ENCODE peak calls at places on chromosomes 4 and X, in nine cellular contexts. One of them, this sample, is unnamed.

GRCh38 chr4:2799971-2800690 is 7.2 kb downstream of the SH3BP2 start:
- DNase-seq in right cardiac atrium: peak
- DNase-seq in GM23248: peak
- DNase-seq in D341Med: no peak
- DNase-seq in effector memory CD8-positive, alpha-beta T cell: no peak
- DNase-seq in Jurkat, Clone E6-1: no peak
- DNase-seq in naive thymus-derived CD8-positive, alpha-beta T cell: no peak
- DNase-seq in lower leg skin: peak
- DNase-seq in activated naive CD8-positive, alpha-beta T cell treated with anti-CD3 and anti-CD28 coated beads for 36 hours: no peak
- DNase-seq in this sample: no peak

GRCh38 chr4:40121515-40121914 is 64.9 kb downstream of the N4BP2 start:
- DNase-seq in GM23248: peak
- DNase-seq in lower leg skin: no peak
- DNase-seq in effector memory CD8-positive, alpha-beta T cell: no peak
- DNase-seq in activated naive CD8-positive, alpha-beta T cell treated with anti-CD3 and anti-CD28 coated beads for 36 hours: peak
- DNase-seq in D341Med: no peak
- DNase-seq in naive thymus-derived CD8-positive, alpha-beta T cell: no peak
- DNase-seq in right cardiac atrium: no peak
- DNase-seq in Jurkat, Clone E6-1: peak
- DNase-seq in this sample: no peak

GRCh38 chr4:150581611-150582010 is 340 bp upstream of the MAB21L2 start:
- DNase-seq in naive thymus-derived CD8-positive, alpha-beta T cell: no peak
- DNase-seq in GM23248: no peak
- DNase-seq in effector memory CD8-positive, alpha-beta T cell: no peak
- DNase-seq in right cardiac atrium: peak
- DNase-seq in lower leg skin: no peak
- DNase-seq in Jurkat, Clone E6-1: no peak
- DNase-seq in activated naive CD8-positive, alpha-beta T cell treated with anti-CD3 and anti-CD28 coated beads for 36 hours: no peak
- DNase-seq in D341Med: no peak
- DNase-seq in this sample: no peak

GRCh38 chrX:110588164-110588563 is 207.5 kb downstream of the CHRDL1 start:
- DNase-seq in activated naive CD8-positive, alpha-beta T cell treated with anti-CD3 and anti-CD28 coated beads for 36 hours: no peak
- DNase-seq in naive thymus-derived CD8-positive, alpha-beta T cell: no peak
- DNase-seq in GM23248: no peak
- DNase-seq in right cardiac atrium: no peak
- DNase-seq in Jurkat, Clone E6-1: no peak
- DNase-seq in lower leg skin: no peak
- DNase-seq in effector memory CD8-positive, alpha-beta T cell: no peak
- DNase-seq in D341Med: no peak
- DNase-seq in this sample: no peak

GRCh38 chr4:18954538-18954937 is 933.0 kb upstream of the LCORL start:
- DNase-seq in D341Med: no peak
- DNase-seq in Jurkat, Clone E6-1: no peak
- DNase-seq in right cardiac atrium: no peak
- DNase-seq in GM23248: no peak
- DNase-seq in naive thymus-derived CD8-positive, alpha-beta T cell: no peak
- DNase-seq in effector memory CD8-positive, alpha-beta T cell: no peak
- DNase-seq in lower leg skin: no peak
- DNase-seq in activated naive CD8-positive, alpha-beta T cell treated with anti-CD3 and anti-CD28 coated beads for 36 hours: no peak
- DNase-seq in this sample: no peak

GRCh38 chr4:141768954-141769353 is 132.6 kb downstream of the IL15 start:
- DNase-seq in naive thymus-derived CD8-positive, alpha-beta T cell: no peak
- DNase-seq in right cardiac atrium: no peak
- DNase-seq in effector memory CD8-positive, alpha-beta T cell: no peak
- DNase-seq in D341Med: peak
- DNase-seq in activated naive CD8-positive, alpha-beta T cell treated with anti-CD3 and anti-CD28 coated beads for 36 hours: no peak
- DNase-seq in GM23248: peak
- DNase-seq in Jurkat, Clone E6-1: no peak
- DNase-seq in lower leg skin: no peak
- DNase-seq in this sample: no peak

GRCh38 chr4:21757281-21757680 is 191.3 kb downstream of the KCNIP4 start:
- DNase-seq in naive thymus-derived CD8-positive, alpha-beta T cell: no peak
- DNase-seq in GM23248: no peak
- DNase-seq in D341Med: no peak
- DNase-seq in Jurkat, Clone E6-1: no peak
- DNase-seq in activated naive CD8-positive, alpha-beta T cell treated with anti-CD3 and anti-CD28 coated beads for 36 hours: no peak
- DNase-seq in right cardiac atrium: no peak
- DNase-seq in lower leg skin: no peak
- DNase-seq in effector memory CD8-positive, alpha-beta T cell: no peak
- DNase-seq in this sample: no peak

GRCh38 chrX:21926527-21927278 is 13.8 kb upstream of the SMS start:
- DNase-seq in activated naive CD8-positive, alpha-beta T cell treated with anti-CD3 and anti-CD28 coated beads for 36 hours: no peak
- DNase-seq in naive thymus-derived CD8-positive, alpha-beta T cell: no peak
- DNase-seq in effector memory CD8-positive, alpha-beta T cell: no peak
- DNase-seq in GM23248: peak
- DNase-seq in D341Med: no peak
- DNase-seq in right cardiac atrium: no peak
- DNase-seq in Jurkat, Clone E6-1: no peak
- DNase-seq in lower leg skin: no peak
- DNase-seq in this sample: no peak

GRCh38 chrX:129945131-129945530 is 37.3 kb upstream of the BCORL1 start:
- DNase-seq in Jurkat, Clone E6-1: no peak
- DNase-seq in lower leg skin: no peak
- DNase-seq in right cardiac atrium: no peak
- DNase-seq in GM23248: peak
- DNase-seq in D341Med: no peak
- DNase-seq in naive thymus-derived CD8-positive, alpha-beta T cell: no peak
- DNase-seq in activated naive CD8-positive, alpha-beta T cell treated with anti-CD3 and anti-CD28 coated beads for 36 hours: no peak
- DNase-seq in effector memory CD8-positive, alpha-beta T cell: no peak
- DNase-seq in this sample: no peak

GRCh38 chr4:72448231-72448630 is 120.8 kb downstream of the ADAMTS3 start:
- DNase-seq in Jurkat, Clone E6-1: no peak
- DNase-seq in D341Med: no peak
- DNase-seq in naive thymus-derived CD8-positive, alpha-beta T cell: no peak
- DNase-seq in right cardiac atrium: no peak
- DNase-seq in GM23248: peak
- DNase-seq in lower leg skin: no peak
- DNase-seq in effector memory CD8-positive, alpha-beta T cell: no peak
- DNase-seq in activated naive CD8-positive, alpha-beta T cell treated with anti-CD3 and anti-CD28 coated beads for 36 hours: no peak
- DNase-seq in this sample: no peak

GRCh38 chr4:141133146-141134006 is at the start of gene RNF150:
- DNase-seq in right cardiac atrium: peak
- DNase-seq in naive thymus-derived CD8-positive, alpha-beta T cell: peak
- DNase-seq in Jurkat, Clone E6-1: peak
- DNase-seq in lower leg skin: peak
- DNase-seq in GM23248: peak
- DNase-seq in D341Med: peak
- DNase-seq in activated naive CD8-positive, alpha-beta T cell treated with anti-CD3 and anti-CD28 coated beads for 36 hours: peak
- DNase-seq in effector memory CD8-positive, alpha-beta T cell: no peak
- DNase-seq in this sample: no peak

GRCh38 chr4:67198757-67199156 is 346.5 kb downstream of the CENPC start:
- DNase-seq in GM23248: peak
- DNase-seq in activated naive CD8-positive, alpha-beta T cell treated with anti-CD3 and anti-CD28 coated beads for 36 hours: no peak
- DNase-seq in naive thymus-derived CD8-positive, alpha-beta T cell: no peak
- DNase-seq in effector memory CD8-positive, alpha-beta T cell: no peak
- DNase-seq in Jurkat, Clone E6-1: peak
- DNase-seq in lower leg skin: no peak
- DNase-seq in D341Med: peak
- DNase-seq in right cardiac atrium: no peak
- DNase-seq in this sample: no peak

GRCh38 chr4:40995850-40996249 is 218.5 kb downstream of the APBB2 start:
- DNase-seq in Jurkat, Clone E6-1: no peak
- DNase-seq in lower leg skin: no peak
- DNase-seq in GM23248: peak
- DNase-seq in activated naive CD8-positive, alpha-beta T cell treated with anti-CD3 and anti-CD28 coated beads for 36 hours: no peak
- DNase-seq in right cardiac atrium: no peak
- DNase-seq in D341Med: no peak
- DNase-seq in naive thymus-derived CD8-positive, alpha-beta T cell: no peak
- DNase-seq in effector memory CD8-positive, alpha-beta T cell: no peak
- DNase-seq in this sample: no peak

GRCh38 chr4:17309567-17310268 is 202.2 kb downstream of the QDPR start:
- DNase-seq in Jurkat, Clone E6-1: no peak
- DNase-seq in right cardiac atrium: no peak
- DNase-seq in lower leg skin: no peak
- DNase-seq in activated naive CD8-positive, alpha-beta T cell treated with anti-CD3 and anti-CD28 coated beads for 36 hours: no peak
- DNase-seq in GM23248: peak
- DNase-seq in D341Med: no peak
- DNase-seq in naive thymus-derived CD8-positive, alpha-beta T cell: no peak
- DNase-seq in effector memory CD8-positive, alpha-beta T cell: no peak
- DNase-seq in this sample: no peak

GRCh38 chr4:1283711-1284110 is 6.0 kb upstream of the MAEA start:
- DNase-seq in naive thymus-derived CD8-positive, alpha-beta T cell: no peak
- DNase-seq in right cardiac atrium: no peak
- DNase-seq in D341Med: no peak
- DNase-seq in Jurkat, Clone E6-1: no peak
- DNase-seq in GM23248: no peak
- DNase-seq in activated naive CD8-positive, alpha-beta T cell treated with anti-CD3 and anti-CD28 coated beads for 36 hours: no peak
- DNase-seq in effector memory CD8-positive, alpha-beta T cell: no peak
- DNase-seq in lower leg skin: peak
- DNase-seq in this sample: no peak

GRCh38 chrX:12011075-12011474 is 127.2 kb upstream of the FRMPD4 start:
- DNase-seq in D341Med: no peak
- DNase-seq in activated naive CD8-positive, alpha-beta T cell treated with anti-CD3 and anti-CD28 coated beads for 36 hours: no peak
- DNase-seq in Jurkat, Clone E6-1: no peak
- DNase-seq in lower leg skin: no peak
- DNase-seq in GM23248: peak
- DNase-seq in naive thymus-derived CD8-positive, alpha-beta T cell: no peak
- DNase-seq in right cardiac atrium: no peak
- DNase-seq in effector memory CD8-positive, alpha-beta T cell: no peak
- DNase-seq in this sample: no peak

GRCh38 chrX:112849010-112849409 is 8.4 kb upstream of the AMOT start:
- DNase-seq in naive thymus-derived CD8-positive, alpha-beta T cell: no peak
- DNase-seq in D341Med: no peak
- DNase-seq in lower leg skin: no peak
- DNase-seq in activated naive CD8-positive, alpha-beta T cell treated with anti-CD3 and anti-CD28 coated beads for 36 hours: no peak
- DNase-seq in effector memory CD8-positive, alpha-beta T cell: no peak
- DNase-seq in GM23248: peak
- DNase-seq in right cardiac atrium: no peak
- DNase-seq in Jurkat, Clone E6-1: no peak
- DNase-seq in this sample: no peak

GRCh38 chrX:133307094-133307493 is 88.9 kb upstream of the TFDP3 start:
- DNase-seq in lower leg skin: no peak
- DNase-seq in activated naive CD8-positive, alpha-beta T cell treated with anti-CD3 and anti-CD28 coated beads for 36 hours: no peak
- DNase-seq in naive thymus-derived CD8-positive, alpha-beta T cell: no peak
- DNase-seq in effector memory CD8-positive, alpha-beta T cell: no peak
- DNase-seq in Jurkat, Clone E6-1: no peak
- DNase-seq in GM23248: no peak
- DNase-seq in right cardiac atrium: no peak
- DNase-seq in D341Med: no peak
- DNase-seq in this sample: no peak

GRCh38 chr4:45347056-45347455 is 620.7 kb upstream of the GNPDA2 start:
- DNase-seq in lower leg skin: no peak
- DNase-seq in GM23248: no peak
- DNase-seq in activated naive CD8-positive, alpha-beta T cell treated with anti-CD3 and anti-CD28 coated beads for 36 hours: no peak
- DNase-seq in effector memory CD8-positive, alpha-beta T cell: no peak
- DNase-seq in D341Med: peak
- DNase-seq in naive thymus-derived CD8-positive, alpha-beta T cell: no peak
- DNase-seq in Jurkat, Clone E6-1: no peak
- DNase-seq in right cardiac atrium: no peak
- DNase-seq in this sample: no peak

GRCh38 chrX:30851459-30851858 is 37.6 kb downstream of the TAB3 start:
- DNase-seq in GM23248: no peak
- DNase-seq in activated naive CD8-positive, alpha-beta T cell treated with anti-CD3 and anti-CD28 coated beads for 36 hours: no peak
- DNase-seq in D341Med: no peak
- DNase-seq in effector memory CD8-positive, alpha-beta T cell: no peak
- DNase-seq in right cardiac atrium: no peak
- DNase-seq in naive thymus-derived CD8-positive, alpha-beta T cell: no peak
- DNase-seq in Jurkat, Clone E6-1: no peak
- DNase-seq in lower leg skin: no peak
- DNase-seq in this sample: no peak

GRCh38 chrX:146863566-146863965 is 49.0 kb upstream of the CXorf51A start:
- DNase-seq in Jurkat, Clone E6-1: peak
- DNase-seq in naive thymus-derived CD8-positive, alpha-beta T cell: no peak
- DNase-seq in right cardiac atrium: no peak
- DNase-seq in D341Med: no peak
- DNase-seq in lower leg skin: no peak
- DNase-seq in GM23248: no peak
- DNase-seq in effector memory CD8-positive, alpha-beta T cell: no peak
- DNase-seq in activated naive CD8-positive, alpha-beta T cell treated with anti-CD3 and anti-CD28 coated beads for 36 hours: no peak
- DNase-seq in this sample: no peak

GRCh38 chr4:145098675-145099037 is 545 bp downstream of the ABCE1 start:
- DNase-seq in D341Med: no peak
- DNase-seq in activated naive CD8-positive, alpha-beta T cell treated with anti-CD3 and anti-CD28 coated beads for 36 hours: peak
- DNase-seq in GM23248: peak
- DNase-seq in Jurkat, Clone E6-1: no peak
- DNase-seq in naive thymus-derived CD8-positive, alpha-beta T cell: no peak
- DNase-seq in effector memory CD8-positive, alpha-beta T cell: peak
- DNase-seq in lower leg skin: no peak
- DNase-seq in right cardiac atrium: no peak
- DNase-seq in this sample: no peak

GRCh38 chrX:104288961-104289360 is 34.2 kb upstream of the ESX1 start:
- DNase-seq in GM23248: peak
- DNase-seq in activated naive CD8-positive, alpha-beta T cell treated with anti-CD3 and anti-CD28 coated beads for 36 hours: no peak
- DNase-seq in D341Med: no peak
- DNase-seq in right cardiac atrium: no peak
- DNase-seq in Jurkat, Clone E6-1: no peak
- DNase-seq in naive thymus-derived CD8-positive, alpha-beta T cell: no peak
- DNase-seq in lower leg skin: no peak
- DNase-seq in effector memory CD8-positive, alpha-beta T cell: no peak
- DNase-seq in this sample: no peak

GRCh38 chrX:13311560-13311959 is 8.3 kb downstream of the ATXN3L start:
- DNase-seq in effector memory CD8-positive, alpha-beta T cell: no peak
- DNase-seq in activated naive CD8-positive, alpha-beta T cell treated with anti-CD3 and anti-CD28 coated beads for 36 hours: no peak
- DNase-seq in GM23248: no peak
- DNase-seq in D341Med: no peak
- DNase-seq in lower leg skin: no peak
- DNase-seq in Jurkat, Clone E6-1: no peak
- DNase-seq in right cardiac atrium: no peak
- DNase-seq in naive thymus-derived CD8-positive, alpha-beta T cell: no peak
- DNase-seq in this sample: no peak

GRCh38 chr4:185013715-185014114 is 4.6 kb upstream of the HELT start:
- DNase-seq in naive thymus-derived CD8-positive, alpha-beta T cell: no peak
- DNase-seq in lower leg skin: no peak
- DNase-seq in effector memory CD8-positive, alpha-beta T cell: no peak
- DNase-seq in GM23248: no peak
- DNase-seq in Jurkat, Clone E6-1: no peak
- DNase-seq in right cardiac atrium: no peak
- DNase-seq in D341Med: no peak
- DNase-seq in activated naive CD8-positive, alpha-beta T cell treated with anti-CD3 and anti-CD28 coated beads for 36 hours: no peak
- DNase-seq in this sample: no peak

GRCh38 chr4:183097251-183098079 is 1.6 kb upstream of the WWC2 start:
- DNase-seq in D341Med: no peak
- DNase-seq in right cardiac atrium: peak
- DNase-seq in activated naive CD8-positive, alpha-beta T cell treated with anti-CD3 and anti-CD28 coated beads for 36 hours: no peak
- DNase-seq in naive thymus-derived CD8-positive, alpha-beta T cell: peak
- DNase-seq in lower leg skin: peak
- DNase-seq in GM23248: peak
- DNase-seq in effector memory CD8-positive, alpha-beta T cell: no peak
- DNase-seq in Jurkat, Clone E6-1: no peak
- DNase-seq in this sample: no peak

GRCh38 chr4:1300466-1301455 is 11.1 kb downstream of the MAEA start:
- DNase-seq in lower leg skin: no peak
- DNase-seq in D341Med: peak
- DNase-seq in GM23248: peak
- DNase-seq in naive thymus-derived CD8-positive, alpha-beta T cell: no peak
- DNase-seq in Jurkat, Clone E6-1: no peak
- DNase-seq in effector memory CD8-positive, alpha-beta T cell: no peak
- DNase-seq in right cardiac atrium: peak
- DNase-seq in activated naive CD8-positive, alpha-beta T cell treated with anti-CD3 and anti-CD28 coated beads for 36 hours: no peak
- DNase-seq in this sample: no peak

GRCh38 chrX:19912-20571 is 261.1 kb upstream of the PLCXD1 start:
- DNase-seq in naive thymus-derived CD8-positive, alpha-beta T cell: peak
- DNase-seq in GM23248: peak
- DNase-seq in effector memory CD8-positive, alpha-beta T cell: no peak
- DNase-seq in right cardiac atrium: no peak
- DNase-seq in activated naive CD8-positive, alpha-beta T cell treated with anti-CD3 and anti-CD28 coated beads for 36 hours: no peak
- DNase-seq in lower leg skin: peak
- DNase-seq in D341Med: no peak
- DNase-seq in Jurkat, Clone E6-1: no peak
- DNase-seq in this sample: no peak

GRCh38 chr4:186693159-186693815 is 30.4 kb downstream of the FAT1 start:
- DNase-seq in effector memory CD8-positive, alpha-beta T cell: no peak
- DNase-seq in GM23248: peak
- DNase-seq in activated naive CD8-positive, alpha-beta T cell treated with anti-CD3 and anti-CD28 coated beads for 36 hours: no peak
- DNase-seq in Jurkat, Clone E6-1: no peak
- DNase-seq in right cardiac atrium: peak
- DNase-seq in lower leg skin: peak
- DNase-seq in naive thymus-derived CD8-positive, alpha-beta T cell: no peak
- DNase-seq in D341Med: no peak
- DNase-seq in this sample: no peak

GRCh38 chrX:12961191-12961718 is 13.7 kb upstream of the TMSB4X start:
- DNase-seq in Jurkat, Clone E6-1: no peak
- DNase-seq in naive thymus-derived CD8-positive, alpha-beta T cell: no peak
- DNase-seq in lower leg skin: no peak
- DNase-seq in GM23248: peak
- DNase-seq in right cardiac atrium: no peak
- DNase-seq in effector memory CD8-positive, alpha-beta T cell: no peak
- DNase-seq in D341Med: no peak
- DNase-seq in activated naive CD8-positive, alpha-beta T cell treated with anti-CD3 and anti-CD28 coated beads for 36 hours: no peak
- DNase-seq in this sample: no peak

GRCh38 chrX:150692837-150693781 is at the start of gene MTMR1:
- DNase-seq in activated naive CD8-positive, alpha-beta T cell treated with anti-CD3 and anti-CD28 coated beads for 36 hours: peak
- DNase-seq in D341Med: peak
- DNase-seq in Jurkat, Clone E6-1: no peak
- DNase-seq in right cardiac atrium: peak
- DNase-seq in naive thymus-derived CD8-positive, alpha-beta T cell: peak
- DNase-seq in lower leg skin: no peak
- DNase-seq in GM23248: peak
- DNase-seq in effector memory CD8-positive, alpha-beta T cell: peak
- DNase-seq in this sample: no peak